ENCODE peak calls at places on chromosomes 4 and X, in eight cellular contexts. Q, A, U, I, V, R, J and K are unnamed samples. For H3K4me1 and H3K9me3, the result is how much of the 10 kb centered on the place peaks cover.

GRCh38 chr4:151291485-151291884 is 14.5 kb downstream of the PRSS48 start:
- DNase-seq in Q (no peak), A (no peak), U (no peak), I (no peak), V (no peak), R (no peak), J (no peak), K (no peak)

GRCh38 chr4:1683371-1683902 is 676 bp downstream of the FAM53A start:
- DNase-seq in Q (peak), A (peak), U (peak), I (no peak), V (peak), R (peak), J (no peak), K (peak)

GRCh38 chr4:40976343-40976742 is 226.6 kb downstream of the NSUN7 start:
- DNase-seq in Q (peak), A (no peak), U (no peak), I (no peak), V (no peak), R (peak), J (peak), K (no peak)

GRCh38 chr4:15656038-15656470 is 897 bp upstream of the FBXL5 start:
- DNase-seq in Q (peak), A (peak), U (no peak), I (no peak), V (peak), R (no peak), J (peak), K (no peak)

GRCh38 chr4:138021116-138021820 is 220.9 kb downstream of the SLC7A11 start:
- DNase-seq in Q (no peak), A (no peak), U (no peak), I (no peak), V (no peak), R (no peak), J (no peak), K (no peak)

GRCh38 chr4:5782829-5783476 is 72.0 kb downstream of the EVC start:
- DNase-seq in Q (peak), A (no peak), U (no peak), I (no peak), V (peak), R (no peak), J (no peak), K (no peak)

GRCh38 chr4:8110071-8110986 is 48.3 kb downstream of the ABLIM2 start:
- DNase-seq in Q (no peak), A (peak), U (no peak), I (no peak), V (no peak), R (no peak), J (peak), K (peak)

GRCh38 chr4:103786014-103786413 is 66.2 kb upstream of the TACR3 start:
- DNase-seq in Q (no peak), A (peak), U (no peak), I (no peak), V (no peak), R (no peak), J (peak), K (no peak)

GRCh38 chrX:105209406-105209805 is 11.1 kb downstream of the TEX13A start:
- DNase-seq in Q (no peak), A (no peak), U (no peak), I (no peak), V (no peak), R (no peak), J (no peak), K (no peak)

DNA sequence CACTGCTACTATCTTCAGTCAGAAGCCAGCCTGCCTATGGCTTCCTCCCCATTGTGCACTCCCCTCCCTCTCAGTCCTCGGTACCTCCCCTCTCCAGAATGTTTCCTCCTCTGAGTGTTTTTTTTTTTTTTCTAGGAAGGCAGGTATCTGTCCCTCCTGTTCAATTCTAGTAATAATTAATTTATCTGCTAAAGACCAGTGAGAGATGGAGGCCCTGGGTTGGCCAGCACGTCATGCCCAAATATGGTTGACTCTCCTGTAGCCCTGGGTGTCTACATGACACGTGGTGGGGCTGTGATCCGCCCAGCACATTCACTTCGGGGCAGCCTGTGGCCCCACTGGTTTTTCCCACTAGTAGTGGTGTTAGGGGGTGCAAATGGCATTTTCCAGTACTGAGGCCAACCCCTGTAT is 1.8 kb downstream of the FLNA start:
- DNase-seq in Q (no peak), A (no peak), U (no peak), I (no peak), V (no peak), R (no peak), J (no peak), K (no peak)
- H3K4me1 ChIP-seq in Q (under half), A (under half), U (under half), I (under half), V (under half), R (under half), J (under half), K (under half)

DNA sequence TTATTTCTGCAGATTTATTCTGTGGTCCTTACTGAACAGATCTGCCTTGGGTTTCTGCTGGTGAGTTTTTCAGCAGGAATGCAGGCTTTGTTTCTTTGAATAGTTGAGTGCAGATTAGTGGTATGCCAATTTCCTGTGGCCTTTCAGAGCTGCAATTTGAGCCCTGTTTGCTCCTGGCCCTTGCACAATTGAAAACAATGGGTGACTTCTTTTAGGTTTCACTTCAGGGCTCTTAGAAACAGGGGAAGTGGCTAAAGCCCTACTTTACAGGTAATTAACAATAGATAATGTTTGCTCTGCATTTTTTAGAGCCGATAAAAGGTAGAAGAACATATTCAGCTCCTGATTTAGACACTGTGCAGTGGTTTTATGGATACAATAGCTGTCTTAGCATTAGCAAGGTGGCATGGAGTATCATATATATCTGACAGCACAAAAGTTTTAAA is 21.9 kb downstream of the SPRY1 start:
- DNase-seq in Q (no peak), A (peak), U (no peak), I (no peak), V (no peak), R (no peak), J (peak), K (no peak)
- H3K4me3 ChIP-seq in Q (no peak), A (no peak), U (no peak), I (peak), V (no peak), R (no peak), J (peak), K (no peak)

GRCh38 chr4:71830-72229 is 18.7 kb downstream of the ZNF595 start:
- DNase-seq in Q (no peak), A (no peak), U (no peak), I (no peak), V (no peak), R (no peak), J (no peak), K (no peak)
- H3K9me3 ChIP-seq in Q (under half), A (half or more), U (under half), I (half or more), V (half or more), R (half or more), J (half or more), K (under half)

DNA sequence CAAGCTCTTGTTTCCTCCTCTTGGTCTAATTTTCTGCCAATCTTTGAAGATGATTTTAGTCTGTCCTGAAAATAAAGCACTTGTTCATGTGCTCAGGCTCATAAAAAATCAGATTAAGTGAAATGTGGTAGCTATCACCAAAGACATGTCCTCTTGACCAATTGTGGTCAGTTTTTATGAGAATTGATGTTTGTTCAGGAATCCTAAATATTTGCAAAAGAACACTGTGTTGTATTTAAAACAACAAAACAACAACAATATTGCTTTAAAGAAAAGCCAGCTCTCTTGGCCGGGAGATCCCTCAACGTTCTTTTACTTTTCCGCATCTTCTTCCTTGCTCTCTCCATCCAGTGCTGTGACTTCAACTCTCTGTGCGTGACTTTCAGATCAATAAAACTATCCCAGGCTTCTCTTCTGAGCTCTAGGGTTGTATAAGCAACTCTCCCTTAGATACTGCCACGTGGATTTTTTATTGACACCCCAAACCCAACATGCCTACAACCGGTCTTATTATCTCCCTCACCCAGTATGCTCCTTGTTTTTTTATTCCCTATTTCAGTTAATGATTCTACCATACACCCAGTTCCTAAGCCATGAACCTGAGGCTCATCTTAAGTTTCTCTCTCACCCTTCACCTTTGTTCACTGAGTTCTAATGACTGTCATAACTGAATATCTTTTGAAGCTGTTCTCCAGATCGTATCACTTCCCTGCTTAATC is 309.9 kb downstream of the ARHGAP10 start:
- DNase-seq in Q (no peak), A (no peak), U (no peak), I (no peak), V (no peak), R (no peak), J (no peak), K (no peak)
- H3K4me1 ChIP-seq in Q (under half), A (under half), U (under half), I (under half), V (under half), R (under half), J (under half), K (under half)

DNA sequence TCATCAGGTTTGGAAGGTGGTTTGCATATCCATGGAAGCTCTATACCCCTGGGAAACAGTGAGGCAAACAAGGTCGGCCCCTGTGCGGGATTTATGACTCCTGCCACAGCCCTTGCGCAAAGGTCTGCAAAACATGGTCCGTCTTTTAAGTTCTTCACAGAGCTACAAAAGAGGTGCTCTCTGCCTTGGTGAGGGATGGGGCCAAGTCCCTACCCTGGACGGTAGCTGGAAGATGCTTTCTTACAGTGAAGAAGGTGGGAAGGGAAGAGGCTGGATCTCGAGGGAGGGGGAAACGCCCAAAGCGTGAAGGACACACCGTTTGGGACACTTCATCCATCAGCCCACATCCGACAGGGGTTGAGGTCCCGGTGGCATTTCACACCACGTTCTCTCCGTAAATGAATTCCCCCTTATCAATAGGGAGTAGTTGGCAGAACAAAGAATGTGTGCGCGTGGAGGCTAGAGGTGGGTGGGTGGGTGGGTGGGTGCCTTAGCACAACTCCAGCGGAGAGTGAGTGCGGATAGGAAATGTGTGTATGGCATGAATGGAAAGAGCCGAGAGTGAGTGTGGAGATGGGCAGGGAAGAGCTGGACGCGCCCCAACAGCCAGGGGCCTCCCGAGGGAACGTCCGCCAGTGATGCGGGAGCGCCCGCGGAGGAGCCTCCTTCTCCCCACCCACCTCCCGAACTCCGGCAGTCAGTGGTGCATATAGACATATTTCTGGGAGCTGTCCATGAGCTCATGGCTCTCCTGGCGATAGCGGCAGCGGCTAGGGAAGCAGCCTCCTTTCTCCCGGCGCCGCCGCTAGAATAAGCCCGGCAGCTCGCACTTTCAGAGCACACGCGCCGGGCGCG is 68.3 kb downstream of the LARP7 start:
- DNase-seq in Q (peak), A (no peak), U (no peak), I (peak), V (peak), R (peak), J (peak), K (peak)
- H3K4me3 ChIP-seq in Q (peak), A (peak), U (peak), I (peak), V (peak), R (peak), J (peak), K (peak)

GRCh38 chr4:29970626-29971025 is 749.5 kb upstream of the PCDH7 start:
- DNase-seq in Q (no peak), A (peak), U (no peak), I (no peak), V (no peak), R (no peak), J (peak), K (no peak)

GRCh38 chr4:29966386-29966785 is 753.8 kb upstream of the PCDH7 start:
- DNase-seq in Q (no peak), A (no peak), U (no peak), I (no peak), V (no peak), R (no peak), J (peak), K (no peak)

DNA sequence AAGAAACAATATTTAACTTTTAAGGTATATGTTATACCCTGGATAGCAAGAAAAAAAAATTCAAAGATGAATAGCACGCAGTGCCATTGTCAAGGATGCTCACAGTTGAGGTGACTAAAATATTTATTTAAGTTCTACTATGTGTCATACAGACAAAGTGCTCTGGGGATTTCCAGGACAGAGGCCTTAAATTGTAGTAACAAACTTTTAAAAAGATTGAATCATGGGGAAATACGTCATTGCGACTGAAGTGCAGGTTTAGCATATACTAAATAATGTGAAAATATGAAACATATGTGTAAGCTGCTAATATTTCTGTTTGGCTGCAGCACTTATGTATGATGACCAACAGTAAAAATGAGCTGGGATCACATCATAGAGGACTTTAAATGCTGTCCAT is 748.0 kb upstream of the PCDH7 start:
- DNase-seq in Q (no peak), A (no peak), U (no peak), I (no peak), V (no peak), R (no peak), J (no peak), K (no peak)
- H3K9me3 ChIP-seq in Q (under half), A (under half), U (under half), I (under half), V (under half), R (under half), J (under half), K (under half)